ENCODE peak calls at places on chromosomes 3 and 15, in nine cellular contexts. Z, L, C, A, T, Q, E, B and N are unnamed samples.

GRCh38 chr3:8621872-8622271 is 22.7 kb downstream of the SSUH2 start:
- DNase-seq in Z (no peak), L (no peak), C (no peak), A (no peak), T (no peak), Q (peak; percentile 94), E (no peak), B (no peak), N (no peak)

GRCh38 chr15:90990446-90990845 is 3.9 kb downstream of the PRC1 start:
- DNase-seq in Z (no peak), L (no peak), C (no peak), A (no peak), T (no peak), Q (no peak), E (no peak), B (no peak), N (no peak)

GRCh38 chr3:125679258-125679657 is 84.0 kb upstream of the OSBPL11 start:
- DNase-seq in Z (no peak), L (no peak), C (no peak), A (no peak), T (no peak), Q (peak; percentile 4), E (no peak), B (no peak), N (no peak)

GRCh38 chr3:113266738-113267137 is 55.4 kb downstream of the BOC start:
- DNase-seq in Z (no peak), L (no peak), C (no peak), A (no peak), T (no peak), Q (no peak), E (no peak), B (no peak), N (no peak)

GRCh38 chr3:183883291-183884096 is 1.2 kb downstream of the PARL start:
- DNase-seq in Z (no peak), L (no peak), C (no peak), A (no peak), T (no peak), Q (no peak), E (no peak), B (no peak), N (no peak)

GRCh38 chr3:126103121-126104027 is 19.4 kb upstream of the SLC41A3 start:
- DNase-seq in Z (no peak), L (peak; percentile 22), C (no peak), A (no peak), T (no peak), Q (no peak), E (no peak), B (peak; percentile 25), N (no peak)

GRCh38 chr3:141311496-141312358 is 56.6 kb upstream of the ZBTB38 start:
- DNase-seq in Z (peak; percentile 98), L (peak; percentile 98), C (peak; percentile 99), A (peak; percentile 96), T (peak; percentile 99), Q (peak; percentile 99), E (peak; percentile 96), B (peak; percentile 99), N (peak; percentile 100)

GRCh38 chr15:22811640-22812039 is 25.2 kb downstream of the NIPA1 start:
- DNase-seq in Z (peak; percentile 19), L (peak; percentile 27), C (no peak), A (peak; percentile 70), T (peak; percentile 51), Q (peak; percentile 42), E (no peak), B (peak; percentile 66), N (peak; percentile 4)

GRCh38 chr3:4908769-4909156 is 70.5 kb upstream of the BHLHE40 start:
- DNase-seq in Z (no peak), L (no peak), C (no peak), A (no peak), T (no peak), Q (no peak), E (no peak), B (no peak), N (no peak)

GRCh38 chr15:71752604-71753289 is 57.6 kb upstream of the NR2E3 start:
- DNase-seq in Z (peak; percentile 13), L (peak; percentile 33), C (no peak), A (no peak), T (peak; percentile 59), Q (peak; percentile 98), E (peak; percentile 65), B (no peak), N (peak; percentile 82)

GRCh38 chr15:69265347-69265955 is 33.3 kb upstream of the PAQR5 start:
- DNase-seq in Z (no peak), L (peak; percentile 47), C (no peak), A (no peak), T (no peak), Q (peak; percentile 54), E (peak; percentile 34), B (no peak), N (no peak)
- TF ChIP-seq CTCF in Z (peak; percentile 69), L (peak; percentile 85), C (peak; percentile 53), A (peak; percentile 25), T (peak; percentile 62), Q (peak; percentile 56), E (peak; percentile 57), B (peak; percentile 59), N (peak; percentile 32)

DNA sequence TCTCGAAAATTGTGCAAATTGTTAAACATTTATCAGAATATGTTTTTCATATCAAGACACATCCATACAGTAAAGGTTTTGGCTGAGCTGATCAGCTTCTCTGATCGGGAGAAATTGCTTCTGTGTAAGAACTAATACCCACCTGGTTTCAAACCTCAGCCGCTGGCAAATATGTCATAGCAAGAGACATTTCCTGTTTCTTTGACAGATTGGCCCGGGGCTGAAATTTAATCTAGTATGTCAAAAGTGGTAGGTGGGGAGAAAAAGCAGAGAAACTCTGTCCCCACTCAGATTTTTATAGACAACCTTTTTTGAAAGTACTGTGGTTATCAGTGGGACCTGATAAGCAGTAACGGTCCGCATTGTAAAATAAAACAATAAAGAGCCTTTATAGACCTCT is 88.8 kb upstream of the SLC24A5 start:
- DNase-seq in Z (no peak), L (no peak), C (no peak), A (no peak), T (no peak), Q (no peak), E (no peak), B (no peak), N (no peak)
- TF ChIP-seq CTCF in Z (no peak), L (no peak), C (no peak), A (no peak), T (no peak), Q (no peak), E (no peak), B (no peak), N (no peak)

GRCh38 chr3:134881305-134881704 is 86.2 kb downstream of the EPHB1 start:
- DNase-seq in Z (no peak), L (no peak), C (no peak), A (no peak), T (peak; percentile 3), Q (no peak), E (no peak), B (no peak), N (no peak)

GRCh38 chr3:134886991-134887390 is 91.9 kb downstream of the EPHB1 start:
- DNase-seq in Z (no peak), L (no peak), C (no peak), A (no peak), T (peak; percentile 13), Q (no peak), E (no peak), B (no peak), N (no peak)

GRCh38 chr3:134883697-134884385 is 88.8 kb downstream of the EPHB1 start:
- DNase-seq in Z (no peak), L (no peak), C (no peak), A (no peak), T (peak; percentile 22), Q (no peak), E (no peak), B (no peak), N (no peak)

GRCh38 chr3:134880431-134880830 is 85.4 kb downstream of the EPHB1 start:
- DNase-seq in Z (no peak), L (no peak), C (no peak), A (no peak), T (peak; percentile 11), Q (no peak), E (no peak), B (no peak), N (no peak)

GRCh38 chr3:134885877-134886621 is 91.0 kb downstream of the EPHB1 start:
- DNase-seq in Z (no peak), L (no peak), C (no peak), A (no peak), T (peak; percentile 7), Q (no peak), E (no peak), B (no peak), N (peak; percentile 21)
- TF ChIP-seq CTCF in Z (peak; percentile 24), L (no peak), C (no peak), A (no peak), T (no peak), Q (no peak), E (no peak), B (no peak), N (no peak)

DNA sequence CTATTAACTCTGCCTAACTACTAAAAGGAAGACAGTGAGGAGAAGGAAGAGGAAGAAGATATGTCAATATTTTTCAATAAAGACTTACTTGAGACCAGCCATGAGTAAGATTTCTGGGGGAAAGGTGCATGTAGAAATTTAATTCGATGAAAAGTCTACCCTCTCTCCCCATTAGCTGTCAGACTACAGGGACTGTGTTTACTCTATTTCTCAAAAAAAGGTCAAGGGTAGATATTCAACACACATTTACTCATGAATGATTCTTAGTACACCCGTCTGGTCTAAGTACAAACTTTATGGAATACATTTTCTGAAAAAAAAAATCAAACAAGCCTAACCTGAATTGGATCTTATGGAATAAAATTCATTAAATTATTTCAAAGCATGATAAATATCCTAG is 6.8 kb downstream of the TSPAN3 start:
- DNase-seq in Z (no peak), L (no peak), C (no peak), A (no peak), T (no peak), Q (no peak), E (no peak), B (no peak), N (no peak)
- TF ChIP-seq CTCF in Z (no peak), L (no peak), C (no peak), A (no peak), T (no peak), Q (no peak), E (no peak), B (no peak), N (no peak)

GRCh38 chr15:81744364-81744763 is 301.5 kb downstream of the MEX3B start:
- DNase-seq in Z (no peak), L (no peak), C (no peak), A (no peak), T (no peak), Q (no peak), E (no peak), B (no peak), N (no peak)
- TF ChIP-seq CTCF in Z (no peak), L (no peak), C (no peak), A (no peak), T (no peak), Q (no peak), E (no peak), B (no peak), N (no peak)

DNA sequence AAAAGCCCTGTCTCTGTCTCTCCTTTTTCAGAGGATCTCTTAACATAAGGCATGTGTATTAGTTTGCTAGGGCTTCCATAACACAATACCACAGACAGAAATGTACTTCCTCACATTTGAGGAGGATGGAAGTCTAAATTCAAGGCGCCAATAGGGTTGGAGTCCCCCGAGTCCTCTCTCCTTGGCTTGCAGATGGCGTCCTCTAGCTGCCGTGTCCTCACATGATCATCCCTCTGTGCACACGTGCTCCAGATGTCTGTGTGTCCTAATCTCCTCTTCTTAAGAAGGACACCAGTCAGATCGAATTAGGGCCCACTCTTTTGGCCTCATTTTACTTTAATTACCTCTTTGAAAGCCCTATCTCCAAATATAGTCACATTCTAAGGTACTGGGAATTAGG is 23.1 kb upstream of the BFSP2 start:
- DNase-seq in Z (no peak), L (no peak), C (no peak), A (no peak), T (no peak), Q (no peak), E (no peak), B (no peak), N (no peak)
- TF ChIP-seq CTCF in Z (no peak), L (no peak), C (no peak), A (no peak), T (no peak), Q (no peak), E (no peak), B (no peak), N (no peak)